ENCODE peak calls at places on chromosomes 3 and 15, in six cellular contexts. K is endothelial cell of umbilical vein, F is A549, S is H1, G is HepG2, A is K562. X is an unnamed sample.

GRCh38 chr3:195001961-195002861 is 268.7 kb downstream of the XXYLT1 start:
- DNase-seq in K (peak), F (peak), S (peak), G (peak), A (peak), X (peak)

GRCh38 chr15:69484837-69485236 is 32.2 kb downstream of the RPLP1 start:
- DNase-seq in K (no peak), F (no peak), S (no peak), G (no peak), A (no peak), X (no peak)

GRCh38 chr15:31216210-31216911 is 110.3 kb upstream of the KLF13 start:
- DNase-seq in K (no peak), F (peak), S (peak), G (peak), A (peak), X (peak)

GRCh38 chr15:70362911-70363310 is 265.2 kb upstream of the TLE3 start:
- DNase-seq in K (peak), F (peak), S (peak), G (peak), A (peak), X (peak)

GRCh38 chr3:177800565-177800964 is 603.3 kb upstream of the TBL1XR1 start:
- DNase-seq in K (no peak), F (no peak), S (no peak), G (no peak), A (no peak), X (no peak)

GRCh38 chr15:70715840-70716510 is 47.4 kb downstream of the UACA start:
- DNase-seq in K (no peak), F (peak), S (no peak), G (no peak), A (no peak), X (no peak)

GRCh38 chr3:40923130-40923529 is 276.2 kb upstream of the CTNNB1 start:
- DNase-seq in K (peak), F (no peak), S (no peak), G (no peak), A (no peak), X (no peak)

GRCh38 chr3:54891540-54891897 is 36.3 kb downstream of the LRTM1 start:
- DNase-seq in K (no peak), F (peak), S (peak), G (peak), A (peak), X (no peak)

GRCh38 chr15:63945005-63945788 is 101.1 kb downstream of the DAPK2 start:
- DNase-seq in K (peak), F (peak), S (no peak), G (peak), A (peak), X (peak)

GRCh38 chr3:24201301-24201700 is 256.2 kb downstream of the NR1D2 start:
- DNase-seq in K (no peak), F (no peak), S (no peak), G (no peak), A (no peak), X (no peak)

GRCh38 chr15:42576776-42577175 is 1.4 kb downstream of the STARD9 start:
- DNase-seq in K (no peak), F (no peak), S (no peak), G (no peak), A (no peak), X (no peak)

GRCh38 chr3:46407976-46408375 is 917 bp downstream of the CCRL2 start:
- DNase-seq in K (peak), F (no peak), S (no peak), G (no peak), A (no peak), X (no peak)

GRCh38 chr15:66578286-66578875 is 12.6 kb upstream of the LCTL start:
- DNase-seq in K (peak), F (no peak), S (no peak), G (no peak), A (no peak), X (no peak)

GRCh38 chr15:52050416-52050815 is 31.4 kb downstream of the MAPK6 start:
- DNase-seq in K (no peak), F (peak), S (no peak), G (no peak), A (no peak), X (no peak)

GRCh38 chr3:51683566-51683965 is 12.5 kb downstream of the TEX264 start:
- DNase-seq in K (peak), F (no peak), S (no peak), G (no peak), A (no peak), X (no peak)

GRCh38 chr3:42906085-42906904 is at the start of gene ZNF662:
- DNase-seq in K (no peak), F (no peak), S (no peak), G (no peak), A (no peak), X (peak)

GRCh38 chr15:40451497-40452158 is 10.9 kb downstream of the BAHD1 start:
- DNase-seq in K (no peak), F (no peak), S (no peak), G (no peak), A (no peak), X (no peak)

GRCh38 chr3:156174229-156174847 is 54.0 kb downstream of the KCNAB1 start:
- DNase-seq in K (peak), F (peak), S (no peak), G (peak), A (no peak), X (no peak)

DNA sequence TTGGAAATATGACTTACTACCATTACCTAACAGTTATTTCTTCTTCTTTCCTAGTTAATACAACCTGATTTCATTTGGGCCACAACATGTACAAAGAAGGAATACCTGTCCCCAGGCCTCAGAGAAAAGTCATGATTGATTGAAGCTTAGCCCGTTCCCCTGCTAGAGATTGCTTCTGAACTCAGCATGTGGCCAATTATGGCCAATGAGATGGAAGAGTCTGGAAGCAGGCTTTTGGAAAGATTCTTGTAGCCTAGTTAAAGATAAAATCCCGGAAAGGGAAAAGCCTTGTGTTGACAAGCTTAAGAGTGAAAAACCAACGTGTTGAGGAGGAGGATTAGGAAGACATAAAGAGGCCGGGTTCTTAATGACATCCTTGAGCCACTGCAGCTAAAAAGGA is 17.0 kb upstream of the TM6SF1 start:
- DNase-seq in K (no peak), F (no peak), S (no peak), G (no peak), A (no peak), X (no peak)
- TF ChIP-seq JUN in K (no peak), F (no peak), S (no peak), G (no peak), A (no peak), X (no peak)

DNA sequence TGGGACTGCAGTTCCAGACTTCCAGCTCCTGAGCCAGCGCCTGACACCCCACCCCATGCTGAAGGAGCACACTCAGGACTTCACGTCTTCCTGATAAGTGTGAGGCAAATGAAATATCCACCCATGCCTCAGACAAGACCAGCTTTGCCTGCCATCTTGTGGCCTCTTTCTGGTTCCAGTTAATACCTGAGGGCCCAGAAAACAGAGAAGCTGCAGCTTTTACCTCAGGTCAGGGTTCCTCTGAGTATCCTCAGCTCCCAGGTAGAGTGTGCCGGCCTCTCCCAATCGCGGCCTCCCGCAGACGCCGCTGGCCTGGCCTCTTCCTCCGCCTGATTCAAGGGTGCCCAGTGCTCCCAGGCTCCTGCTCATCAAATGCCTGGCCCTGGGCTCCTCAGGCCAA is 5.1 kb upstream of the KLHL6 start:
- DNase-seq in K (peak), F (peak), S (no peak), G (no peak), A (no peak), X (no peak)
- TF ChIP-seq JUN in K (no peak), F (no peak), S (no peak), G (no peak), A (peak), X (no peak)

GRCh38 chr15:87711011-87711410 is 545.5 kb downstream of the NTRK3 start:
- DNase-seq in K (no peak), F (no peak), S (no peak), G (no peak), A (no peak), X (no peak)
- TF ChIP-seq JUN in K (no peak), F (no peak), S (no peak), G (no peak), A (no peak), X (no peak)

GRCh38 chr15:41465822-41466421 is 27.8 kb upstream of the ITPKA start:
- DNase-seq in K (peak), F (peak), S (no peak), G (peak), A (peak), X (no peak)
- TF ChIP-seq JUN in K (no peak), F (no peak), S (no peak), G (no peak), A (no peak), X (no peak)

GRCh38 chr3:85740561-85740960 is 781.8 kb downstream of the CADM2 start:
- DNase-seq in K (no peak), F (no peak), S (no peak), G (no peak), A (no peak), X (no peak)

GRCh38 chr3:85737846-85738245 is 779.1 kb downstream of the CADM2 start:
- DNase-seq in K (no peak), F (peak), S (no peak), G (no peak), A (no peak), X (no peak)
- TF ChIP-seq JUN in K (no peak), F (no peak), S (no peak), G (no peak), A (no peak), X (no peak)

GRCh38 chr3:128383316-128384235 is 83.1 kb downstream of the DNAJB8 start:
- DNase-seq in K (peak), F (peak), S (no peak), G (peak), A (peak), X (no peak)

GRCh38 chr3:128380295-128380694 is 86.4 kb downstream of the DNAJB8 start:
- DNase-seq in K (no peak), F (no peak), S (no peak), G (no peak), A (no peak), X (no peak)

GRCh38 chr3:128380719-128381118 is 86.0 kb downstream of the DNAJB8 start:
- DNase-seq in K (no peak), F (no peak), S (no peak), G (no peak), A (peak), X (no peak)

GRCh38 chr3:128381609-128382008 is 85.1 kb downstream of the DNAJB8 start:
- DNase-seq in K (no peak), F (no peak), S (no peak), G (no peak), A (no peak), X (no peak)

GRCh38 chr3:128382221-128382807 is 84.4 kb downstream of the DNAJB8 start:
- DNase-seq in K (peak), F (no peak), S (no peak), G (no peak), A (no peak), X (no peak)
- TF ChIP-seq JUN in K (no peak), F (no peak), S (no peak), G (no peak), A (no peak), X (no peak)

GRCh38 chr3:11364181-11364580 is 92.0 kb downstream of the ATG7 start:
- DNase-seq in K (no peak), F (no peak), S (no peak), G (no peak), A (no peak), X (no peak)

GRCh38 chr3:11367116-11367781 is 95.1 kb downstream of the ATG7 start:
- DNase-seq in K (peak), F (peak), S (no peak), G (peak), A (no peak), X (no peak)

GRCh38 chr3:11363732-11364131 is 91.5 kb downstream of the ATG7 start:
- DNase-seq in K (no peak), F (no peak), S (no peak), G (no peak), A (no peak), X (no peak)

DNA sequence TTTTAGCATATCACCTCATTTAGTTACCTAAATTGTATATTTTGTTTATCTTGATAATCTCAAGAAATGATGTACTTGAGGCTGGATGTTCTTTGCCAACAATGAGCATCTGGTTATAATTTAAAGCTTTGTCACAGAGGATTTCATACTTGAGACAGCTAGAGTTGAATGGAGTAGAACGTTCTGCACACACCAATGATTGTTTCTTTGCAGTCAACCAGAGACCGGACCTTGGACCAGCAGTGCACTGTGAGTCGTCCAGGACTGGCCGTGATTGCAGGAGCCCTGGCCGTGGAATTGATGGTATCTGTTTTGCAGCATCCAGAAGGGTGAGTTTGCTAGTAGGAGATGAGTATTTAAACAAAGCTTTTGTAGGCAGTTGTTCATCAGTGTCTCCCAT is 90.4 kb downstream of the ATG7 start:
- DNase-seq in K (no peak), F (no peak), S (no peak), G (peak), A (no peak), X (no peak)
- TF ChIP-seq JUN in K (no peak), F (no peak), S (no peak), G (no peak), A (no peak), X (no peak)

DNA sequence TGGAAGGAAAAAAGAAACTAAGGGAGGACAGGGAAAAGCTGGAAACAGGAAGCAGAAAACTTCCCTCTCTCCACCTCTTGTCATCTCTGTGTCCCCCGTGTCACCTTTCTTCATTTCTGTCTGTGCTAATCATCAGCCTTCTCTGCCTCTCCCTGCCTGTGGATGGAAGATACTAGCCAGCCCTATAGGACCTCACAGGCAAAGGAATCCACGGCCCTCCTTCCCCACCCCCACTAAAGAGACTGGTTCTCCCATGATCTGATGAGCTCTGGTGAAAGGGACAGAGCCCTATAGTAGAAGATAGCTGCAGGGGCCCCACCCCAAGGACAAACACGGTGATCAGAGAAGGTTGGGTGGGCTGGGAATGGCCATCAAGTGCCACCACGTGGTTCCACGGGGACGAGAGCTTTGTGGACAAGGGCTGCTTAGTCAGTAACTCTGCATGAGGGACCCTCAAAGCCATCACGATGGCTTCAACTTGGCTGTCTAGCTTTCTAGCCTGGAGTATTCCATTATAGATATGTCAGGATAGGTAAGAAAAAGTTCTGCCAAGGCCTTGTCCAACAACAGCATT is 27.8 kb upstream of the RASA2 start:
- DNase-seq in K (no peak), F (no peak), S (no peak), G (no peak), A (peak), X (no peak)
- TF ChIP-seq JUN in K (no peak), F (no peak), S (no peak), G (no peak), A (no peak), X (no peak)